ENCODE peak calls at places on chromosome 5, in seven cellular contexts. Z is A549, G is tibial nerve, D is Caco-2, I is heart right ventricle, B is H9, Q is ovary. Y is an unnamed sample.

GRCh38 chr5:120436996-120437395 is 27.1 kb upstream of the PRR16 start:
- DNase-seq in B (no peak), D (no peak), I (no peak), Z (no peak), Q (no peak), G (no peak), Y (no peak)

GRCh38 chr5:177470759-177471536 is 2.5 kb downstream of the DBN1 start:
- DNase-seq in I (no peak), D (no peak), Z (peak), Q (no peak), B (no peak), G (no peak), Y (no peak)

GRCh38 chr5:154756203-154756870 is 1.2 kb downstream of the LARP1 start:
- DNase-seq in B (no peak), G (no peak), Z (peak), Q (peak), D (peak), I (peak), Y (peak)

GRCh38 chr5:103472820-103473219 is 89.8 kb downstream of the NUDT12 start:
- DNase-seq in I (no peak), Q (no peak), D (no peak), B (no peak), G (no peak), Z (peak), Y (peak)

GRCh38 chr5:175867587-175868347 is 3.6 kb upstream of the CPLX2 start:
- DNase-seq in G (no peak), Z (peak), I (no peak), Q (no peak), B (peak), D (no peak), Y (no peak)

GRCh38 chr5:135977375-135977928 is 22.7 kb upstream of the LECT2 start:
- DNase-seq in I (peak), D (no peak), Q (peak), Z (peak), G (no peak), B (peak), Y (no peak)

GRCh38 chr5:166907314-166907713 is 1384.1 kb upstream of the WWC1 start:
- DNase-seq in I (no peak), Q (no peak), G (no peak), Z (no peak), D (no peak), B (no peak), Y (no peak)

GRCh38 chr5:95822038-95822407 is 503 bp downstream of the GLRX start:
- DNase-seq in B (peak), D (no peak), Q (peak), G (peak), Z (peak), I (peak), Y (peak)

GRCh38 chr5:1299961-1300360 is 5.1 kb upstream of the TERT start:
- DNase-seq in Q (peak), Z (no peak), I (no peak), G (no peak), D (no peak), B (peak), Y (no peak)

GRCh38 chr5:178241688-178242231 is 9.2 kb upstream of the PHYKPL start:
- DNase-seq in D (no peak), B (no peak), G (no peak), I (no peak), Z (no peak), Q (no peak), Y (no peak)

GRCh38 chr5:138241688-138242547 is 28.8 kb upstream of the CDC23 start:
- DNase-seq in I (peak), Z (no peak), B (peak), D (peak), G (peak), Q (peak), Y (no peak)

GRCh38 chr5:175687231-175687701 is 29.4 kb downstream of the HRH2 start:
- DNase-seq in G (no peak), I (peak), Q (no peak), Z (no peak), D (no peak), B (no peak), Y (no peak)

GRCh38 chr5:160923927-160924705 is 72.1 kb upstream of the ATP10B start:
- DNase-seq in D (peak), I (no peak), B (peak), G (no peak), Z (no peak), Q (no peak), Y (no peak)

GRCh38 chr5:74766348-74766886 is 500 bp downstream of the GFM2 start:
- DNase-seq in D (no peak), I (no peak), B (no peak), G (peak), Q (no peak), Z (peak), Y (no peak)

GRCh38 chr5:14695152-14695551 is 30.6 kb downstream of the OTULIN start:
- DNase-seq in B (no peak), I (no peak), G (no peak), Z (no peak), D (no peak), Q (no peak), Y (no peak)

GRCh38 chr5:167104351-167104750 is 1187.1 kb upstream of the WWC1 start:
- DNase-seq in I (no peak), D (no peak), G (no peak), B (no peak), Z (no peak), Q (no peak), Y (no peak)

GRCh38 chr5:102581011-102581410 is 82.2 kb upstream of the SLCO6A1 start:
- DNase-seq in D (no peak), Q (no peak), Z (no peak), B (no peak), I (no peak), G (no peak), Y (no peak)

GRCh38 chr5:166699616-166700015 is 1591.8 kb upstream of the WWC1 start:
- DNase-seq in B (no peak), Z (no peak), Q (no peak), I (no peak), G (no peak), D (no peak), Y (no peak)

GRCh38 chr5:179906795-179907569 is 715 bp downstream of the TBC1D9B start:
- DNase-seq in Z (no peak), D (no peak), I (no peak), Q (peak), G (no peak), B (peak), Y (peak)

GRCh38 chr5:35771321-35771720 is 85.4 kb upstream of the IL7R start:
- DNase-seq in D (no peak), Z (no peak), B (no peak), Q (no peak), G (no peak), I (no peak), Y (no peak)

GRCh38 chr5:156513123-156513814 is 186.3 kb downstream of the SGCD start:
- DNase-seq in D (no peak), Z (no peak), G (no peak), Q (no peak), B (no peak), I (no peak), Y (no peak)

GRCh38 chr5:128424672-128425071 is 113.4 kb downstream of the FBN2 start:
- DNase-seq in G (no peak), Z (no peak), I (no peak), D (no peak), B (no peak), Q (no peak), Y (no peak)

GRCh38 chr5:1936901-1937300 is 54.2 kb upstream of the IRX4 start:
- DNase-seq in Z (no peak), D (no peak), Q (no peak), G (no peak), B (no peak), I (no peak), Y (no peak)

GRCh38 chr5:78618303-78618702 is 30.3 kb downstream of the LHFPL2 start:
- DNase-seq in I (no peak), D (no peak), B (no peak), G (no peak), Z (no peak), Q (no peak), Y (no peak)

GRCh38 chr5:138316355-138316754 is 15.2 kb downstream of the CDC25C start:
- DNase-seq in Q (no peak), I (no peak), Z (no peak), B (peak), D (no peak), G (no peak), Y (no peak)

GRCh38 chr5:95644351-95645042 is 2.1 kb upstream of the RFESD start:
- DNase-seq in Q (no peak), Z (peak), G (peak), B (peak), D (peak), I (no peak), Y (peak)

GRCh38 chr5:164153469-164154172 is 648.2 kb downstream of the MAT2B start:
- DNase-seq in Z (no peak), I (no peak), Q (no peak), G (no peak), D (no peak), B (no peak), Y (no peak)

GRCh38 chr5:104095527-104095926 is 532.9 kb upstream of the NUDT12 start:
- DNase-seq in Z (no peak), G (no peak), B (no peak), Q (no peak), I (no peak), D (no peak), Y (no peak)

GRCh38 chr5:140598836-140599235 is 34.1 kb downstream of the CD14 start:
- DNase-seq in Q (no peak), I (no peak), D (no peak), B (no peak), Z (no peak), G (no peak), Y (no peak)

GRCh38 chr5:140600096-140600495 is 32.9 kb downstream of the CD14 start:
- DNase-seq in Z (no peak), B (no peak), Q (no peak), I (no peak), D (no peak), G (no peak), Y (no peak)

GRCh38 chr5:140595538-140595937 is 30.9 kb downstream of the SLC35A4 start:
- DNase-seq in Z (no peak), I (peak), Q (no peak), D (no peak), G (peak), B (no peak), Y (peak)

GRCh38 chr5:140594169-140594568 is 29.5 kb downstream of the SLC35A4 start:
- DNase-seq in Z (no peak), I (no peak), D (no peak), B (no peak), G (no peak), Q (no peak), Y (no peak)

DNA sequence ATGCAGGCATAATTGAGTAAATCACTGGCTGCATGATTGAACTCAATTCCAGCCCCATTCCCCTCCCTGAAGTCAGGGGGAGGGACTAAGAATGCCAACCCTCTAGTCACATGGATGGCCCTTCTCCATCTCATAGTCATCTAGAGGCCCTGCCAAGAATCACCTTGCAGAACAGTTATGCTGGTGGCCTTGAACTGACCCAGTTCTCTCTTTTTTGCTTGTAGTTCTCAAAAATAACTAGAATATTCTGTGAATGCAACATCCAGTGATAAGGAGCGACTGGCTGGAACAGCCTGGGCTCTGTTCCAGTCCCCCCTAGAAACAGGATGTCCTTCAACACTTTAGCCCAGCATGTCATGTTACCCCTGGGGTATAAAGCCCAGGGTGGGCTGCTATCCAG is 31.7 kb downstream of the SLC35A4 start:
- DNase-seq in G (no peak), Z (no peak), D (no peak), B (no peak), I (no peak), Q (peak), Y (peak)
- TF ChIP-seq CTCF in G (no peak), Z (no peak), D (no peak), B (no peak), I (no peak), Q (no peak), Y (no peak)

GRCh38 chr5:134458234-134458633 is 46.6 kb upstream of the CDKN2AIPNL start:
- DNase-seq in Z (no peak), B (no peak), Q (peak), G (peak), I (peak), D (no peak), Y (peak)

GRCh38 chr5:134460551-134460950 is 48.9 kb upstream of the CDKN2AIPNL start:
- DNase-seq in B (no peak), D (no peak), Q (no peak), I (no peak), G (no peak), Z (no peak), Y (no peak)

GRCh38 chr5:134457801-134458200 is 46.1 kb upstream of the CDKN2AIPNL start:
- DNase-seq in Q (no peak), B (no peak), I (no peak), G (no peak), Z (no peak), D (no peak), Y (no peak)

GRCh38 chr5:134458676-134459403 is 47.2 kb upstream of the CDKN2AIPNL start:
- DNase-seq in B (no peak), Q (no peak), I (no peak), Z (no peak), D (no peak), G (no peak), Y (peak)

GRCh38 chr5:134459491-134459890 is 47.8 kb upstream of the CDKN2AIPNL start:
- DNase-seq in D (no peak), I (no peak), Q (no peak), G (no peak), B (no peak), Z (no peak), Y (no peak)
- TF ChIP-seq CTCF in D (no peak), I (no peak), Q (no peak), G (no peak), B (no peak), Z (no peak), Y (no peak)

DNA sequence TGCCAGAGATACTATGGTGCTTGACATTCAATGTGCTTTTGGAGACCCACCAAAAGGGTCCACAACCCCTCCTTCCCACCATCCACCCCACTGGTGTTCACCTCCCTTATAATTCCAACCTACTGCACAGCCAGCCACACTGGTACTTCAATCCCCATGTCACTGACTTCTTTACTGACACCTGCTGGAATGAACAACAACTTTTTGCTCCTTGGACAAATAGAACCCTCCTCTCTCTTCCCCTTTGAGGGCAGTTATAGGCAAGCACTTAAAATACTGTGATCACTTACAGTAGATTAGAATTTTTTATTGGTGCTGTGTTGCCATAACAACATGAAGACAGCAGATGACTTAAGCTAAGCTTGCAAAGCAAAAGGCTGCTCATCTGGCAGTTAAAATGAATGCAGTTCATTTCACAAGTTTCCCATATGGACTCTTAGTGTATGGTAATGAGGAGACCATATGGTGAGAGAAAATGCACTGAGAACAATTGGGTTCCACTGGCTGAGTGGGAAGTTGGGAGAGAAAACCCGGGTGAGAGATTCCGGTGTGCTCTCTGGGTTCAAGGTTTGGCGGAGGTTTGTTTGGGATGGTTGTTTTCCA is 374.4 kb downstream of the EBF1 start:
- DNase-seq in Q (no peak), I (no peak), D (no peak), Z (peak), B (no peak), G (no peak), Y (no peak)
- TF ChIP-seq CTCF in Q (no peak), I (no peak), D (no peak), Z (no peak), B (peak), G (no peak), Y (no peak)

GRCh38 chr5:64637837-64638443 is 52.4 kb upstream of the SHISAL2B start:
- DNase-seq in Q (no peak), G (no peak), D (no peak), Z (peak), B (peak), I (no peak), Y (no peak)
- TF ChIP-seq CTCF in Q (no peak), G (no peak), D (peak), Z (no peak), B (peak), I (no peak), Y (no peak)

DNA sequence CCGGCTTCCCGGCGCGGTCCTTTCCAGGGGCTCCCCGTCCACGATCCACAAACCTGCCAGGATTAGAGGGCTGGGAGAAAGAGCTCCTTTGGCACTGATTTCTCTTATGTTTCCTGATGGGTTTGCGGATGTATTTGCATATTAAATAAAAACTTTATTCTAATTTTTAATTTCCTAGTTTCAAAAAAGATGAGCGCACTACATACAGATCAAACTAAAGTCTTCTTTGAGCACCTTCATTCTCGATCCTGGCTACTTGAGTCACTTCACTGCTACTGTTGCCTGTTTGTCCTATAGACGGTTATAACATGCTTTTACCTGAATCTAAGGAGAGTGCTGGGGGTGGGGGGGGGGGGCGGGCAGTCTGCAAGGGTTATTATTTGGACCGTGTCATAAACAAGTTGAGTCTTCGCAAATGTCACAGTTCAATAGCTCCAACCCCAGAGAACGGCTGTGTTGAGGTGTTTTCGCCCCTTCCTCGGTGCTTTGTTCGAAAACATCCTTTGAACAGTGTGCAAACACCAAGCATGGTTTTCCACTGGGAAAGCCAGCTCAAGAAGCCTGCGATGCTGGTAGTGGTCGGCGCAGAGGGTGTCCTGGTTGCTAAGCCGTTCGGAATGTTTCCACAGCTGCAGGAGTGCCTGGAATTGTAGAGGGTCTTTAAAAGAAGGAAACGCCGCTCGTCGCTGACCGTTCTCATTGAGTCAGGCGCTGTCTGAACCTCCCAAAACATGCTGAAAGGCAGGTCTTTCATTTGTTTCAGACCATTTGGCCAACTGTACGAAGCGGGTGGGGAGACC is 1.1 kb upstream of the STK10 start:
- DNase-seq in Z (no peak), I (no peak), Q (peak), D (no peak), B (peak), G (no peak), Y (no peak)
- TF ChIP-seq CTCF in Z (no peak), I (no peak), Q (no peak), D (no peak), B (peak), G (no peak), Y (no peak)

DNA sequence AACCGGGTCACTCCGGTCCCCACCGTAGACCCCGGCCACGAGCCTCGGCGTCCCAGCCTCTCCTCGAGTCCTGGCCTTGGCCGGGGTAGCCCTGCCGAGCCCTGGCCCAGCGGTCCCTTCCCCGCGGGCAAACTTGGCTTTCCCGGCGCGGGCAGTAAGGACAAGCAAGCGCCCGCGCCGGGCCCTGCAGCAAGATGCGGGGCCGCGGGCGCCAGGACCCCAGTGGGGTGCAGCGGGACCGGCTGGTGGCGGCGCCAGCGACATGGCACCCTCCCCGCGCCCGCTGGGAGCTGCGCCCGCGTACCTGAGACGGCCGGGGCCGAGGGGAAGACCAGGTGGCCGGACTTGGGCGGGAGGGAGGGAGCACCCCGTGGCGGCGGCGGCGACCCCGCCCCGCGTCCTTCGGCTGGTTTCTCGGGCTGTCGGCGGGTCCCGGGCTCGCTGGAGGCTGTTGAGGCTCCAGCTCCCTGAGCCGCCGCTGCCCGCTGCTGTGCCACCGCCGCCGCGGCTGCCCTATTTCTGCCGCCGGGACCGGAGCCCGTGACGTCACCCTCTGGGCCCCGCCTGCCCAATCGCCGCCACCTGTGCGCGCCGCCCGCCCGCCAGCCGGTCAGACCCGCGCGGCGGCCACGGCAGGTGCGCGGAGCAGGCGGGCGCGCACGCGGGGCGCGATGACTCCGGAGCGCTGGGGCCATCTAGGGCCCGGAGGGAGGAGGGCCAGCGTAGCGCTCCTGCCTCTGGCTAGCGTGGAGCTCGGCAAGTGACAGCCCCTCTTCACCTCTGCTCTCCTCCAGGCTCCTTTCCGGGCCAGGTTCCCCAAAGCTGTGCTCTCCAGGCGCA is at the start of gene FSTL4:
- DNase-seq in Q (no peak), G (no peak), B (peak), D (no peak), Z (peak), I (no peak), Y (peak)
- TF ChIP-seq CTCF in Q (no peak), G (no peak), B (peak), D (no peak), Z (no peak), I (no peak), Y (no peak)

Y was measured in gastrocnemius medialis.